ENCODE peak calls at places on chromosomes 5 and 9, in eight cellular contexts. U is sigmoid colon; B is CD4-positive, alpha-beta T cell; L is SK-N-SH; F is spleen; H is Caco-2; J is A549; W is AG04449. Y is an unnamed sample.
A peak's percentile ranks its signal among the peaks of the same experiment; 100 is the strongest.

GRCh38 chr9:128528445-128529160 is 23.8 kb upstream of the SPTAN1 start:
- DNase-seq in L (no peak), J (no peak), U (no peak), F (no peak), W (no peak), B (no peak), H (no peak), Y (no peak)

GRCh38 chr5:43065384-43066230 is 25.5 kb upstream of the ANXA2R start:
- DNase-seq in L (no peak), F (peak; percentile 89), W (no peak), B (peak; percentile 52), U (peak; percentile 86), J (peak; percentile 64), H (no peak), Y (no peak)

GRCh38 chr9:38687389-38687842 is 32.5 kb downstream of the FAM240B start:
- DNase-seq in H (peak; percentile 55), B (no peak), W (no peak), F (peak; percentile 82), L (no peak), J (peak; percentile 71), U (peak; percentile 72), Y (no peak)

GRCh38 chr5:80917596-80917995 is 42.6 kb upstream of the RASGRF2 start:
- DNase-seq in B (no peak), J (no peak), W (no peak), F (no peak), U (no peak), H (no peak), L (no peak), Y (no peak)

GRCh38 chr9:97462914-97463313 is 38.6 kb upstream of the TMOD1 start:
- DNase-seq in F (no peak), H (no peak), B (no peak), J (no peak), U (no peak), W (no peak), L (no peak), Y (no peak)

GRCh38 chr5:41856644-41857491 is 13.4 kb downstream of the OXCT1 start:
- DNase-seq in L (peak; percentile 51), B (peak; percentile 21), W (no peak), U (no peak), F (no peak), H (peak; percentile 54), J (peak; percentile 69), Y (no peak)

GRCh38 chr9:87618931-87619330 is 107.0 kb upstream of the CTSL start:
- DNase-seq in J (no peak), U (no peak), B (no peak), H (no peak), W (no peak), F (no peak), L (no peak), Y (no peak)

GRCh38 chr5:176391999-176392398 is 3.4 kb downstream of the HIGD2A start:
- DNase-seq in F (peak; percentile 42), L (no peak), H (no peak), U (no peak), W (no peak), J (no peak), B (no peak), Y (no peak)

GRCh38 chr5:19853616-19854240 is 134.3 kb downstream of the CDH18 start:
- DNase-seq in H (no peak), U (no peak), J (no peak), B (no peak), W (peak; percentile 64), F (no peak), L (no peak), Y (no peak)

GRCh38 chr5:26582350-26583040 is 455.9 kb downstream of the CDH9 start:
- DNase-seq in F (no peak), J (no peak), U (no peak), W (no peak), H (no peak), B (no peak), L (no peak), Y (no peak)

GRCh38 chr5:96614110-96614691 is 48.0 kb upstream of the CAST start:
- DNase-seq in W (peak; percentile 74), B (peak; percentile 10), J (peak; percentile 86), L (peak; percentile 64), F (no peak), H (peak; percentile 73), U (peak; percentile 76), Y (peak; percentile 33)

GRCh38 chr5:72378636-72379289 is 58.6 kb downstream of the PTCD2 start:
- DNase-seq in J (peak; percentile 59), W (no peak), U (no peak), B (no peak), F (no peak), H (no peak), L (peak; percentile 21), Y (peak; percentile 65)

GRCh38 chr9:38419216-38419615 is 5.0 kb downstream of the IGFBPL1 start:
- DNase-seq in L (no peak), U (peak; percentile 19), J (no peak), F (no peak), W (no peak), B (no peak), H (no peak), Y (no peak)

GRCh38 chr9:14243514-14244042 is 70.4 kb downstream of the NFIB start:
- DNase-seq in J (no peak), F (no peak), W (no peak), B (no peak), L (no peak), U (no peak), H (no peak), Y (no peak)

GRCh38 chr9:112061152-112061740 is 113.9 kb downstream of the SUSD1 start:
- DNase-seq in F (peak; percentile 81), U (peak; percentile 80), J (peak; percentile 80), B (no peak), L (peak; percentile 22), W (peak; percentile 91), H (no peak), Y (peak; percentile 45)

GRCh38 chr5:60634054-60634453 is 65.9 kb downstream of the DEPDC1B start:
- DNase-seq in J (no peak), B (no peak), W (no peak), L (no peak), F (no peak), H (no peak), U (no peak), Y (no peak)

GRCh38 chr5:131381792-131382191 is 117.9 kb downstream of the CDC42SE2 start:
- DNase-seq in W (no peak), H (no peak), U (no peak), J (no peak), B (no peak), L (no peak), F (no peak), Y (no peak)

GRCh38 chr5:136192526-136193395 is at the start of gene SMIM32:
- DNase-seq in H (no peak), F (peak; percentile 74), U (peak; percentile 58), W (no peak), J (no peak), L (peak; percentile 76), B (no peak), Y (no peak)

GRCh38 chr5:82707741-82708140 is 369.5 kb downstream of the TMEM167A start:
- DNase-seq in F (no peak), J (no peak), B (no peak), W (no peak), L (no peak), U (no peak), H (no peak), Y (no peak)

GRCh38 chr5:31382051-31382878 is 149.6 kb downstream of the DROSHA start:
- DNase-seq in W (no peak), F (no peak), L (no peak), J (no peak), B (no peak), H (no peak), U (no peak), Y (no peak)

DNA sequence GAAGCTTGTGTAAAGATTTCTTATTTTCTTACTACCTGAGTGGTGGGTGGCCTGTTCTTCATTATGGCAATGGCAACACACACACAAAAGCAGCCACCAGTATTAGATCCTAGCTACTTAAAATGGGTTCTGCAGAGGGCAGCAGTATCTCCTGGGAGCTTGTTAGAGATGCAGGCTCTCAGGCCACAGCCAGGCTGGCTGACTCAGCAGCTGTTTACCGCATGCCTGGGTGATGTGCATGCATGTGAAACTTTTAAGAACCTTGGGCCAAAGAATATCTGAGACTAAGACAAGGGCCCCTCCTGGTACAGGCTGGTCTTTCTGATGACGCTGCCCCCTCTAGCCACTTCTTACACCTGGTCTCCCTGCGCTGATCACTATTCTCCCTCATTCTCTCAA is 399.0 kb downstream of the MED10 start:
- DNase-seq in W (no peak), L (no peak), F (no peak), J (peak; percentile 32), B (no peak), H (no peak), U (no peak), Y (no peak)
- TF ChIP-seq CTCF in W (no peak), L (no peak), F (no peak), J (no peak), B (no peak), H (no peak), U (no peak), Y (no peak)

DNA sequence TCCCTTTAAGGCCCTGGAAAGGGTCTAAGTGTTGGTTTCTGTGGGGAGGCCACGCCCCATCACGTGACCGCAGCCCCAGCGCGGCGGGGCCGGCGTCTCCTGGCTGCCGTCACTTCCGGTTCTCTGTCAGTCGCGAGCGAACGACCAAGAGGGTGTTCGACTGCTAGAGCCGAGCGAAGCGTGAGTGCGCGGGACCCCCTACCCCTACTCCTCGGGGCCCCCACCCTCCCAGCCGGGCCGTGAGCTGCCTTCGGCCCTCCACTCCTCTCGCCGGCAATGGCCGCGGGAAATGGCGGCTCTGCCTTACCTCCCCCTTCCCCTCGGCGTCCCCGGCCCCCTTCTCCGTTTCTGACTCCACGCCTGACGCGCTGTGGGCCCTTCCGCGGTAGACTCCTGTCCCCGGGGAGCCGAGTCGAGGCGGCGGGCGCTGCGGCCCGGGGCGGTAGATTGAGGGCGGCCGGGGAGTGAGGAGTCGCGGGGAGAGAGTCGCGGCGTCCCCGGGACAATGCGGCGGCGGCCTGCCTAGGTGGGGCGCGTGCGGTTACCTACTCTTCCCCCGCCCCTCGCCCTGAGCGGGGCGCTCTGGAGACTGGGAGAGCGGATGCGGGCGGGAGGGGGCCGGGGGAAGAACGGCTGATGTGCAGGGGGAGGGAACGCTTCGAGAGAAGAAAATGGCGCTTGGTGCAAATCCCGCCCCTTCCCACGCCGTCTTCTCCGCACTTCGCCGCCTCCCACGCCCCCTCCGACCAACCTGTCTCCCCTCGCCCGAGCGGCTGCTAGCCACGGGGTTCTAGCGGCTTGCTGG is at the start of gene SUB1:
- DNase-seq in F (peak; percentile 98), B (peak; percentile 91), W (peak; percentile 24), L (peak; percentile 96), J (peak; percentile 92), H (peak; percentile 93), U (peak; percentile 97), Y (peak; percentile 89)
- TF ChIP-seq CTCF in F (no peak), B (no peak), W (peak; percentile 3), L (peak; percentile 29), J (peak; percentile 13), H (no peak), U (no peak), Y (no peak)

GRCh38 chr5:141338538-141339306 is at the start of gene PCDHGA2:
- DNase-seq in W (no peak), F (no peak), U (no peak), B (no peak), J (peak; percentile 74), H (no peak), L (peak; percentile 46), Y (no peak)
- TF ChIP-seq CTCF in W (peak; percentile 53), F (no peak), U (peak; percentile 14), B (no peak), J (peak; percentile 35), H (peak; percentile 13), L (peak; percentile 43), Y (no peak)

DNA sequence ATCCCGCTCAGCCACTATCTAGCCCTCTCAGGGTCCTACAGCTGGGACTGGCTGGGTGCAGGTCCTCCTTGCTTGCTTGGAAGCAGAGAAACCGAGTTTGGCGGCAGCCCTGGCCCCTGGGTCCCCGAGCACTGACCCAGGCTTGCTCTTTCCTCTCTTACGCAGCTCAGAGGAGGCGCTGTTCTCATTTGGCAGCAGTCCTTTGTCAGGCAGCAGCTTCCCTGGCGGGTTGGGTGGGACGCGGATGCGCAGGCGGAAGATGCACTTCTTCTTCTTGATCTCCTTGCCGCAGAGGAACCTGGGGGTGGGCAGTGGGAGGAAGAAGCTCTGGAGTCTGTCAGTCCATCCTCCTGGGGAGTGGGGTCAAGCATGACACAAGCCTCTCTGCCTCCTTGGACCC is 14.5 kb downstream of the PHF19 start:
- DNase-seq in U (no peak), J (no peak), B (no peak), F (no peak), H (no peak), W (no peak), L (no peak), Y (no peak)
- TF ChIP-seq CTCF in U (no peak), J (no peak), B (no peak), F (no peak), H (no peak), W (no peak), L (no peak), Y (no peak)